ENCODE peak calls at places on chromosome 3, in seven cellular contexts. H, Q, R, U, A, F and C are unnamed samples.
A peak's percentile ranks its signal among the peaks of the same experiment; 100 is the strongest.

GRCh38 chr3:52310861-52311566 is 5.1 kb upstream of the DNAH1 start:
- DNase-seq in A (no peak), Q (peak; percentile 12), F (no peak), R (no peak), H (no peak), U (no peak), C (no peak)

GRCh38 chr3:10556312-10556711 is 50.9 kb upstream of the ATP2B2 start:
- DNase-seq in A (no peak), Q (no peak), R (peak; percentile 8), U (no peak), H (no peak), F (no peak), C (no peak)

GRCh38 chr3:56980798-56981390 is 79.6 kb upstream of the SPATA12 start:
- DNase-seq in U (no peak), A (peak; percentile 99), H (peak; percentile 42), F (peak; percentile 98), R (no peak), Q (peak; percentile 99), C (no peak)

GRCh38 chr3:132654190-132654589 is 5.4 kb downstream of the ACAD11 start:
- DNase-seq in F (peak; percentile 33), H (peak; percentile 32), Q (no peak), A (no peak), U (no peak), R (no peak), C (no peak)

GRCh38 chr3:88469216-88469615 is 319.5 kb downstream of the C3orf38 start:
- DNase-seq in U (no peak), A (peak; percentile 14), H (no peak), Q (no peak), R (no peak), F (no peak), C (no peak)

GRCh38 chr3:71011565-71012287 is 571.8 kb downstream of the FOXP1 start:
- DNase-seq in H (no peak), U (no peak), R (no peak), F (no peak), Q (peak; percentile 44), A (peak; percentile 37), C (no peak)

GRCh38 chr3:27575509-27575908 is 91.3 kb upstream of the SLC4A7 start:
- DNase-seq in F (no peak), Q (no peak), U (no peak), R (no peak), H (no peak), A (no peak), C (no peak)

GRCh38 chr3:9012521-9012920 is 49.2 kb upstream of the RAD18 start:
- DNase-seq in R (no peak), Q (no peak), H (no peak), A (no peak), U (no peak), F (no peak), C (no peak)

GRCh38 chr3:170553788-170554620 is 31.9 kb downstream of the SLC7A14 start:
- DNase-seq in R (no peak), F (no peak), H (no peak), A (no peak), U (no peak), Q (peak; percentile 52), C (no peak)

GRCh38 chr3:85535517-85535916 is 576.7 kb downstream of the CADM2 start:
- DNase-seq in U (no peak), A (no peak), Q (no peak), R (no peak), F (no peak), H (no peak), C (no peak)

GRCh38 chr3:53239800-53240199 is 16.0 kb downstream of the TKT start:
- DNase-seq in R (no peak), Q (no peak), A (no peak), U (no peak), H (no peak), F (no peak), C (no peak)

GRCh38 chr3:56693750-56694149 is 10.7 kb upstream of the TASOR start:
- DNase-seq in Q (no peak), A (no peak), R (no peak), H (no peak), U (no peak), F (peak; percentile 5), C (no peak)

GRCh38 chr3:187777331-187778046 is 32.2 kb upstream of the BCL6 start:
- DNase-seq in A (peak; percentile 12), Q (peak; percentile 27), H (no peak), R (no peak), U (no peak), F (peak; percentile 28), C (no peak)

GRCh38 chr3:47225310-47225906 is 57.2 kb downstream of the KIF9 start:
- DNase-seq in F (peak; percentile 3), R (no peak), Q (peak; percentile 56), U (no peak), A (peak; percentile 52), H (peak; percentile 40), C (no peak)

GRCh38 chr3:114213669-114214541 is 23.5 kb downstream of the ZNF80 start:
- DNase-seq in F (peak; percentile 25), A (peak; percentile 67), U (peak; percentile 9), H (peak; percentile 80), Q (peak; percentile 78), R (peak; percentile 68), C (no peak)

GRCh38 chr3:12797892-12798558 is 1.5 kb downstream of the CAND2 start:
- DNase-seq in Q (no peak), F (no peak), H (no peak), A (no peak), R (no peak), U (no peak), C (no peak)

GRCh38 chr3:157705258-157705657 is 202.0 kb upstream of the VEPH1 start:
- DNase-seq in R (no peak), A (no peak), F (no peak), H (no peak), Q (no peak), U (no peak), C (no peak)

GRCh38 chr3:46242120-46242519 is at the start of gene CCR3:
- DNase-seq in H (no peak), U (no peak), R (no peak), Q (no peak), A (no peak), F (no peak), C (no peak)

GRCh38 chr3:73954506-73954905 is 329.8 kb upstream of the PDZRN3 start:
- DNase-seq in U (peak; percentile 2), A (no peak), Q (no peak), R (no peak), F (no peak), H (peak; percentile 64), C (peak; percentile 3)

DNA sequence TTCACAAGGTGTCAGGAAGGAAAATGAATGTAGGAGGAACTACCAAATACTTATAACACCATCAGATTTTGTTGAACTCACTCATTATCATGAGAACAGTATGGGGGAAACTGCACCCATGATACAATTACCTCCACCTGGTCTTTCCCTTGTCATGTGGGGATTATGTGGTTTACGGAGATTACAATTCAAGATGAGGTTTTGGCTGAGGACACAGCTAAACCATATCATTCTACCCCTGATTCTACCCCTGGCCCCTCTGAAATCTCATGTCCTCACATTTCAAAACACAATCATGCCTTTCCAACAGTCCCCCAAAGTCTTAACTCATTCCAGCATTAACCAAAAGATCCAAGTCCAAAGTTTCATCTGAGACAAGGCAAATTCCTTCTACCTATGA is 17.1 kb upstream of the PLSCR1 start:
- DNase-seq in H (no peak), A (no peak), F (no peak), R (no peak), Q (no peak), U (no peak), C (no peak)
- H3K27ac ChIP-seq in H (no peak overlapping the region), A (no peak overlapping the region), F (no peak overlapping the region), R (no peak overlapping the region), Q (no peak overlapping the region), U (no peak overlapping the region), C (no peak overlapping the region)

DNA sequence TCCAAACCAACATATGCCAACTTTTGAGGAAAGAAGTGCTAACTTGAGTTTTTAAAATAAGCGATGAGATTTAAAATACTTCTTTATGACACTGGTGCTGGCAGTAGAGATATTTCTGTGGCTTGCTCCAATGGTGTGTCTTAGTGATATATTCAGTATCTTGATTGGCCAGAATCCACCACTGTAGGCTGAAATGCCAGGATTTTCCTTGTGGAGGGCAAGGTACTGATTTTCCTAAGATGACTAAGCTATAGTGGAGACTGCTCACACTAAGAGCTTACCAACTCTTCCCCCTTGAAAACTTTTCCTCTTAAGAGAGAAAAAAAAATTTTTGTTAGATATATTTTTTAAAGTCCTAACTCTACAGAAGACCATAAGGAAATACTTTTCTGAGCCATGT is 109.0 kb downstream of the PPP2R3A start:
- DNase-seq in R (no peak), Q (peak; percentile 68), F (no peak), H (no peak), A (no peak), U (no peak), C (no peak)
- H2BK5ac ChIP-seq in R (no peak overlapping the region), Q (no peak overlapping the region), F (no peak overlapping the region), H (no peak overlapping the region), A (no peak overlapping the region), U (no peak overlapping the region), C (no peak overlapping the region)

DNA sequence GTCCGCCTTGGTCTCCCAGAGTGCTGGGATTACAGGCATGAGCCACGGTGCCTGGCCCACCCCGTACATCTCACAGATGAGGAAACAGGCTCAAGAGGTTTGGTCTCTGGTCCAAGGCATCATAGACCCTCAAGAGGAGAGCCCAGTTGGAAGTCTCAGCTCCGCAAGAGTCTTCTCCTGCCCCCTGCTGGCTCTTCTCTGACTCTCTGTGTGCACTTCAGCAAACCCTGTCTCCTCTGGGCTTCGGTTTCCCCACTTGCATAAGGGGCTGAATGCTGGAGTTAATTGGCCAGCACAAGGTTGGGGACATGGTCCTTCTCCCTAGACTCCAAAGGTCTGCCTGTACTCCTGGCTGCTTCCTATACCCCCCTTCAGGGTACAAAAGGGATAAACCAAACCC is 3.9 kb downstream of the MST1R start:
- DNase-seq in F (no peak), A (no peak), U (no peak), R (peak; percentile 75), Q (no peak), H (peak; percentile 70), C (no peak)
- H3K27ac ChIP-seq in F (no peak overlapping the region), A (no peak overlapping the region), U (no peak overlapping the region), R (no peak overlapping the region), Q (no peak overlapping the region), H (no peak overlapping the region), C (no peak overlapping the region)

GRCh38 chr3:142951814-142952213 is 11.7 kb downstream of the PAQR9 start:
- DNase-seq in R (no peak), U (no peak), F (no peak), Q (no peak), H (no peak), A (no peak), C (no peak)
- H2BK5ac ChIP-seq in R (no peak overlapping the region), U (no peak overlapping the region), F (no peak overlapping the region), Q (no peak overlapping the region), H (no peak overlapping the region), A (no peak overlapping the region), C (no peak overlapping the region)

DNA sequence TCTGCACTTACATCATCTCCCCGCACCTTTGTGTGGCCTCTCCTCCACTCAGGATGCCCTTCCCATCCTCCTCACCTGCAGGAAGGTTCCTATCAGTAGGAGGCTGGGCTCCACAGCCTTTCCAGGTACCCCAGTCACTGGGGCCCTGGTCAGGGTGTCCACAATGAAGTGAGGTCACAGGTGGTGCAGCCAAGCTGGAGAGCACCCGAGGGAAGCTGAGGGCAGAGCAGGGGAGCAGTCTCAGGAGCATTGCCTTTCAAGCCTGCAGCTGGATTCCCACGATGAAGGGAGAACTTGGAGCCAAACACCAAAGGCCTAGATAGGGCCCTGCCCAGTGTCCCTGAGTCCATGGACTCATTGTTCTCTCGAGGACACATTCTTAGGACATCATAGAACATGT is 23.6 kb downstream of the MGLL start:
- DNase-seq in U (no peak), R (no peak), Q (no peak), A (no peak), H (no peak), F (no peak), C (no peak)
- H3K27ac ChIP-seq in U (no peak overlapping the region), R (no peak overlapping the region), Q (peak overlapping the region; percentile 80), A (peak overlapping the region; percentile 54), H (no peak overlapping the region), F (no peak overlapping the region), C (no peak overlapping the region)